ENCODE peak calls at places on chromosomes 13 and 19, in five cellular contexts. G is upper lobe of left lung, X is heart right ventricle, S is thoracic aorta, T is endothelial cell of umbilical vein. H is an unnamed sample.

GRCh38 chr19:11203194-11204075 is 6.1 kb upstream of the KANK2 start:
- DNase-seq in T (peak; percentile 54), G (no peak), X (peak; percentile 87), S (peak; percentile 80), H (peak; percentile 71)

GRCh38 chr13:46553521-46553885 is 533 bp downstream of the LRCH1 start:
- DNase-seq in X (no peak), S (no peak), G (no peak), T (no peak), H (no peak)

GRCh38 chr19:20167020-20167644 is at the start of gene ZNF486:
- DNase-seq in X (peak; percentile 97), T (peak; percentile 95), G (peak; percentile 80), S (peak; percentile 97), H (peak; percentile 96)

GRCh38 chr13:51625555-51626345 is 41.5 kb downstream of the WDFY2 start:
- DNase-seq in X (no peak), G (peak; percentile 29), S (no peak), T (peak; percentile 27), H (peak; percentile 59)

GRCh38 chr13:51729853-51730553 is 74.0 kb downstream of the DHRS12 start:
- DNase-seq in X (no peak), S (peak; percentile 28), T (peak; percentile 71), G (no peak), H (no peak)

GRCh38 chr19:48398329-48399235 is 5.1 kb downstream of the GRIN2D start:
- DNase-seq in G (peak; percentile 97), T (peak; percentile 74), S (peak; percentile 21), X (peak; percentile 52), H (peak; percentile 63)

GRCh38 chr13:24149306-24150032 is 11.1 kb upstream of the SPATA13 start:
- DNase-seq in T (no peak), S (no peak), G (no peak), X (no peak), H (no peak)

GRCh38 chr19:45396389-45397260 is 8.2 kb downstream of the PPP1R13L start:
- DNase-seq in X (no peak), S (no peak), G (peak; percentile 86), T (no peak), H (peak; percentile 71)

GRCh38 chr19:1825909-1826556 is 14.0 kb upstream of the ATP8B3 start:
- DNase-seq in T (peak; percentile 49), S (no peak), X (peak; percentile 73), G (no peak), H (peak; percentile 90)

GRCh38 chr19:2213799-2214198 is 22.3 kb downstream of the PLEKHJ1 start:
- DNase-seq in S (no peak), T (no peak), X (no peak), G (peak; percentile 79), H (no peak)

GRCh38 chr13:46288570-46289259 is 77.0 kb downstream of the LRRC63 start:
- DNase-seq in X (no peak), G (no peak), S (no peak), T (peak; percentile 50), H (no peak)

GRCh38 chr13:114310961-114311360 is 3.3 kb upstream of the CHAMP1 start:
- DNase-seq in S (no peak), G (no peak), X (no peak), T (no peak), H (no peak)

GRCh38 chr13:95641291-95641811 is 3.2 kb downstream of the DZIP1 start:
- DNase-seq in T (peak; percentile 20), S (no peak), X (no peak), G (peak; percentile 80), H (no peak)

GRCh38 chr19:49869484-49870308 is 2.3 kb upstream of the PNKP start:
- DNase-seq in T (peak; percentile 100), X (peak; percentile 98), G (peak; percentile 95), S (peak; percentile 88), H (peak; percentile 97)

GRCh38 chr13:36385471-36385870 is 39.3 kb upstream of the SPART start:
- DNase-seq in T (no peak), G (no peak), X (no peak), S (no peak), H (no peak)

GRCh38 chr19:41930926-41931592 is 2.8 kb upstream of the ERFL start:
- DNase-seq in T (no peak), G (peak; percentile 75), S (no peak), X (no peak), H (no peak)

GRCh38 chr13:32254916-32255743 is 60.0 kb downstream of the ZAR1L start:
- DNase-seq in T (peak; percentile 26), X (no peak), G (no peak), S (no peak), H (no peak)

GRCh38 chr19:17302391-17303166 is 646 bp downstream of the ABHD8 start:
- DNase-seq in X (no peak), S (no peak), T (no peak), G (peak; percentile 79), H (peak; percentile 68)

GRCh38 chr19:11421607-11422098 is 2.5 kb upstream of the RGL3 start:
- DNase-seq in S (no peak), X (peak; percentile 38), G (peak; percentile 89), T (no peak), H (peak; percentile 68)

GRCh38 chr13:24271611-24272451 is 37.5 kb upstream of the C1QTNF9 start:
- DNase-seq in S (no peak), G (peak; percentile 85), X (peak; percentile 71), T (peak; percentile 60), H (peak; percentile 87)

GRCh38 chr13:96068729-96069128 is 15.5 kb upstream of the UGGT2 start:
- DNase-seq in X (no peak), T (no peak), S (no peak), G (no peak), H (no peak)

GRCh38 chr19:40139533-40140287 is 49.0 kb upstream of the ZNF780A start:
- DNase-seq in G (no peak), S (no peak), T (peak; percentile 50), X (no peak), H (no peak)

GRCh38 chr19:16268676-16269319 is 55.8 kb upstream of the KLF2 start:
- DNase-seq in S (no peak), X (no peak), G (peak; percentile 72), T (no peak), H (no peak)

GRCh38 chr13:77898097-77898496 is 20.5 kb downstream of the EDNRB start:
- DNase-seq in S (no peak), G (no peak), T (peak; percentile 91), X (no peak), H (no peak)

GRCh38 chr13:39422845-39423565 is 180.0 kb downstream of the LHFPL6 start:
- DNase-seq in G (no peak), T (no peak), S (no peak), X (no peak), H (no peak)

GRCh38 chr19:17553256-17553655 is 2.2 kb upstream of the COLGALT1 start:
- DNase-seq in T (peak; percentile 99), S (no peak), X (peak; percentile 93), G (no peak), H (no peak)

GRCh38 chr13:111407381-111408131 is 87.1 kb downstream of the TEX29 start:
- DNase-seq in T (no peak), S (no peak), G (no peak), X (no peak), H (no peak)

GRCh38 chr13:31367410-31367809 is 167.6 kb downstream of the B3GLCT start:
- DNase-seq in T (no peak), G (no peak), S (no peak), X (no peak), H (no peak)

DNA sequence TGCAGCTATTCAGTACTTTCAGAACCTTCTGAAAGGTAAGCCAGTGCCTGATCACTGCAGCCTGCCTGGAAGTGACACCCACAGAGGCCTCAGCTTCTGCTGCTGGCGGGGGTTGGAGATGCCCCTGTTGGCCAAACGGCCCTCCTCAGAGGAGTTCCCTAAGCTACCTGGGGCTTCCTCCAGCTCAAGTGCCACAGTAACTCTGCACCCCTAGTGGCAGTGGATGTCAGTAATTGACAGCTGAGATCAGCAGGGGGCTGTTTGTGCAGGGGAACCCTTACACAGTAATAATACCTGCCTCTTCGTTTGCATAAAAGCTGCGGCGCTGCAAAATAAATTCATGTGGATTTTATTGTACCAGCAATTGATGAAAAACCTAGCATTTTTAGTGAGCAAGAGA is 28.9 kb downstream of the TDRD12 start:
- DNase-seq in T (no peak), X (no peak), S (no peak), G (no peak), H (no peak)
- TF ChIP-seq CTCF in T (no peak), X (no peak), S (no peak), G (no peak), H (no peak)

GRCh38 chr19:7337380-7338194 is 11.2 kb upstream of the ARHGEF18 start:
- DNase-seq in G (no peak), T (no peak), X (no peak), S (no peak), H (no peak)
- H3K4me1 ChIP-seq in G (peaks cover 8% of the 10 kb centered on the region), T (no peaks in the 10 kb centered on the region), X (peaks cover 28% of the 10 kb centered on the region), S (peaks cover 5% of the 10 kb centered on the region), H (no peaks in the 10 kb centered on the region)

GRCh38 chr13:99981115-99982020 is at the start of gene ZIC2:
- DNase-seq in G (peak; percentile 88), T (no peak), S (no peak), X (no peak), H (no peak)

GRCh38 chr13:99982741-99983400 is 1.3 kb downstream of the ZIC2 start:
- DNase-seq in T (no peak), G (peak; percentile 67), X (no peak), S (no peak), H (no peak)

GRCh38 chr13:99980201-99981114 is 1.1 kb upstream of the ZIC2 start:
- DNase-seq in X (no peak), T (peak; percentile 47), S (no peak), G (peak; percentile 93), H (peak; percentile 87)

GRCh38 chr13:99983401-99984133 is 2.0 kb downstream of the ZIC2 start:
- DNase-seq in T (no peak), G (peak; percentile 68), X (no peak), S (no peak), H (no peak)

GRCh38 chr13:99982021-99982740 is 597 bp downstream of the ZIC2 start:
- DNase-seq in X (no peak), T (no peak), S (no peak), G (peak; percentile 87), H (no peak)
- H3K27ac ChIP-seq in X (no peak overlapping the region), T (no peak overlapping the region), S (no peak overlapping the region), G (no peak overlapping the region), H (no peak overlapping the region)

GRCh38 chr19:53394974-53395839 is at the start of gene ZNF765:
- DNase-seq in S (peak; percentile 90), T (peak; percentile 91), X (peak; percentile 94), G (peak; percentile 99), H (peak; percentile 98)
- TF ChIP-seq CTCF in S (peak; percentile 66), T (peak; percentile 66), X (peak; percentile 68), G (peak; percentile 67), H (peak; percentile 36)

GRCh38 chr19:5956323-5956722 is 21.6 kb downstream of the RANBP3 start:
- DNase-seq in T (no peak), X (no peak), G (no peak), S (no peak), H (no peak)
- H3K4me1 ChIP-seq in T (peaks cover 37% of the 10 kb centered on the region), X (peaks cover 100% of the 10 kb centered on the region), G (peaks cover 72% of the 10 kb centered on the region), S (peaks cover 49% of the 10 kb centered on the region), H (peaks cover 52% of the 10 kb centered on the region)

H was measured in pancreas.